ENCODE peak calls at places on chromosomes 1 and 21, in four cellular contexts. K, S, F and N are unnamed samples.
A peak's percentile ranks its signal among the peaks of the same experiment; 100 is the strongest.

GRCh38 chr1:235229868-235230267 is 68.8 kb upstream of the RBM34 start:
- DNase-seq in K (no peak), S (no peak), F (no peak), N (no peak)

GRCh38 chr21:15826147-15826780 is 96.5 kb downstream of the USP25 start:
- DNase-seq in K (no peak), S (peak; percentile 51), F (no peak), N (no peak)

GRCh38 chr21:45378258-45378966 is 26.6 kb upstream of the COL18A1 start:
- DNase-seq in K (peak; percentile 52), S (no peak), F (no peak), N (peak; percentile 61)

GRCh38 chr1:98991127-98992003 is 13.3 kb downstream of the PLPPR5 start:
- DNase-seq in K (no peak), S (peak; percentile 40), F (no peak), N (no peak)

GRCh38 chr1:29380532-29380931 is 144.2 kb downstream of the PTPRU start:
- DNase-seq in K (no peak), S (no peak), F (no peak), N (no peak)

GRCh38 chr1:154391086-154391770 is 13.9 kb upstream of the IL6R start:
- DNase-seq in K (no peak), S (no peak), F (no peak), N (no peak)

GRCh38 chr1:241424480-241424971 is 67.5 kb upstream of the RGS7 start:
- DNase-seq in K (no peak), S (no peak), F (no peak), N (peak; percentile 70)

GRCh38 chr21:28283652-28284490 is 708.8 kb downstream of the LTN1 start:
- DNase-seq in K (no peak), S (no peak), F (no peak), N (no peak)

GRCh38 chr1:248844526-248844925 is 6.5 kb downstream of the ZNF672 start:
- DNase-seq in K (no peak), S (no peak), F (no peak), N (no peak)

GRCh38 chr1:65423884-65424655 is 3.6 kb downstream of the LEPR start:
- DNase-seq in K (no peak), S (peak; percentile 70), F (no peak), N (no peak)

GRCh38 chr1:198837276-198838021 is 198.6 kb downstream of the PTPRC start:
- DNase-seq in K (no peak), S (no peak), F (no peak), N (no peak)

GRCh38 chr1:183883629-183884028 is 78.7 kb downstream of the RGL1 start:
- DNase-seq in K (no peak), S (no peak), F (no peak), N (no peak)

GRCh38 chr1:222643603-222643936 is 25.7 kb downstream of the MIA3 start:
- DNase-seq in K (no peak), S (peak; percentile 32), F (no peak), N (no peak)

GRCh38 chr1:219432191-219432606 is 180.7 kb downstream of the ZC3H11B start:
- DNase-seq in K (no peak), S (no peak), F (no peak), N (no peak)

GRCh38 chr1:43893020-43893419 is 40.6 kb upstream of the ARTN start:
- DNase-seq in K (peak; percentile 26), S (no peak), F (no peak), N (no peak)

GRCh38 chr1:248231117-248231516 is at the start of gene OR2M4:
- DNase-seq in K (no peak), S (no peak), F (no peak), N (no peak)

GRCh38 chr1:116832932-116833578 is 76.7 kb upstream of the PTGFRN start:
- DNase-seq in K (no peak), S (no peak), F (no peak), N (no peak)

GRCh38 chr1:236421022-236421421 is 26.9 kb downstream of the EDARADD start:
- DNase-seq in K (no peak), S (no peak), F (no peak), N (no peak)

GRCh38 chr1:22739648-22740385 is 29.2 kb downstream of the EPHB2 start:
- DNase-seq in K (no peak), S (no peak), F (no peak), N (no peak)
- TF ChIP-seq POLR2AphosphoS5 in K (no peak), S (no peak), F (peak; percentile 3), N (no peak)

GRCh38 chr1:5649795-5650194 is 342.4 kb downstream of the NPHP4 start:
- DNase-seq in K (no peak), S (no peak), F (no peak), N (no peak)

GRCh38 chr1:5650283-5651026 is 341.8 kb downstream of the NPHP4 start:
- DNase-seq in K (no peak), S (no peak), F (no peak), N (no peak)

GRCh38 chr1:5651027-5651410 is 341.2 kb downstream of the NPHP4 start:
- DNase-seq in K (no peak), S (no peak), F (no peak), N (no peak)

GRCh38 chr1:5651964-5652751 is 340.1 kb downstream of the NPHP4 start:
- DNase-seq in K (no peak), S (no peak), F (no peak), N (no peak)

GRCh38 chr1:5651496-5651895 is 340.7 kb downstream of the NPHP4 start:
- DNase-seq in K (no peak), S (no peak), F (no peak), N (no peak)
- H3K9me3 ChIP-seq in K (no peaks in the 10 kb centered on the region), S (no peaks in the 10 kb centered on the region), F (no peaks in the 10 kb centered on the region), N (no peaks in the 10 kb centered on the region)

GRCh38 chr1:19011832-19012231 is 55.4 kb upstream of the IFFO2 start:
- DNase-seq in K (no peak), S (no peak), F (no peak), N (no peak)

GRCh38 chr1:19009126-19009881 is 52.8 kb upstream of the IFFO2 start:
- DNase-seq in K (no peak), S (no peak), F (no peak), N (no peak)

GRCh38 chr1:19009882-19010321 is 53.4 kb upstream of the IFFO2 start:
- DNase-seq in K (no peak), S (peak; percentile 54), F (no peak), N (no peak)

GRCh38 chr1:19010503-19010902 is 54.0 kb upstream of the IFFO2 start:
- DNase-seq in K (no peak), S (no peak), F (no peak), N (no peak)

GRCh38 chr1:19010995-19011696 is 54.7 kb upstream of the IFFO2 start:
- DNase-seq in K (peak; percentile 81), S (peak; percentile 94), F (peak; percentile 94), N (no peak)
- H3K4me3 ChIP-seq in K (no peak overlapping the region), S (peak overlapping the region; percentile 8), F (peak overlapping the region; percentile 24), N (no peak overlapping the region)

GRCh38 chr1:46183926-46184557 is 7.8 kb upstream of the P3R3URF start:
- DNase-seq in K (no peak), S (no peak), F (no peak), N (no peak)

GRCh38 chr1:46186076-46186475 is 9.8 kb upstream of the P3R3URF start:
- DNase-seq in K (no peak), S (no peak), F (no peak), N (no peak)

GRCh38 chr1:46184920-46185658 is 8.8 kb upstream of the P3R3URF start:
- DNase-seq in K (no peak), S (no peak), F (no peak), N (no peak)

GRCh38 chr1:46181343-46182260 is 5.3 kb upstream of the P3R3URF start:
- DNase-seq in K (no peak), S (no peak), F (no peak), N (no peak)

DNA sequence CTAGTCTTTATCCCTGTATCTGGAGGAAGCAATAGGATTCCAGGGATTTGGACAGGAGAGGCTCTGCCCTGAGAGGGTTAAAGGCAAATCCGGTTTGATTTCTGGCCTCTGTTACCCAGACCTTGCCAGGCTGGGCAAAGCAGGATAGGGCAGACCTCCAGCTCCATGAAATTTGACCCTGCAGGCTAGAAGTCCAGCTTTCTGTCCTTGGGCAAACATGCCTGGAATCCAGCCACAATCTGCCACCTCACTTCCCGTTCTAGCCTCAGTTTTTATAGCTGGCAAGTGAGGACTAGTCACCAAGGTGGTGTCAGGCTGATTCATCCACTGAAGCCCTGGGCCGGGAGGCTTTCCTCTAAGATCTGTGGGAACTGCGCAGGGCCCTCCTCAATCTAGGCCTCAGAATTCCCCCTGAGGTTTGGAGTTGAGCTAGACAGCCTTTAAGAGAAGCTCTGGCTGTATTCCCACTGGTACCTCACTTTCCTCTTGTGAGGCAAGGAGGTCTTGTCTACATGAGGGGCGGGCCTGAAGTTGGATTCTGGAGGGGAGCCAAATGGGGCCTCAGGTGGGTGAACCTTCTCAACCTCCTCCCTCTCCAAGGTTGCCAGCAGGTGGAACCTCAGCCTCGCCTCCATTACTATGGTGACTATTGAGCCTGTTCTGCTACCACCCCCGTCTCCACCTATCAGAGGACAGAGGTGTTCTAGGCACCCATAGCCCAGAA is 7.0 kb upstream of the P3R3URF start:
- DNase-seq in K (no peak), S (peak; percentile 98), F (no peak), N (no peak)
- TF ChIP-seq POLR2AphosphoS5 in K (no peak), S (peak; percentile 91), F (peak; percentile 39), N (peak; percentile 75)

DNA sequence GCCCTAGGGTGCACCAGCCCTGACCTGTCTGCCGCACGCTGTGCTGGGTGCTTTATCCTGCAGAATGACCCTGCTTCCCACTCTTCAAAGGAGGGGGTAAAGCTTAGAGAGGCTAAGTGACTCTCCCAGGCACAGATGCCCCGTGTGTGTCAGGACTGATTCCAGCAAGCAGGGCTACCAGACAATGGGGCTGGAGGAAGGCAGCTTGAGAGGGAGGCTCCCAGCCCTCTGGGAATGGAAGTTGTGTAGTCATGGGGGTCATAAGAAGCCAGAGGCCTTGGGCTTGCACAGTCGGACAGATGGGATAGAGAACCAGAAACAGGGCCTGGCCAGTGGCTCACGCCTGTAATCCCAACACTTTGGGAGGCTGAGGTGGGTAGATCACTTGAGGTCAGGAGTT is 94.1 kb upstream of the KLHDC7A start:
- DNase-seq in K (no peak), S (no peak), F (no peak), N (no peak)
- H3K9me3 ChIP-seq in K (no peaks in the 10 kb centered on the region), S (no peaks in the 10 kb centered on the region), F (no peaks in the 10 kb centered on the region), N (no peaks in the 10 kb centered on the region)